ENCODE peak calls at places on chromosomes 16 and 17, in seven cellular contexts. One of them, this sample, is unnamed.

GRCh38 chr16:31452631-31453106 is 6.6 kb upstream of the ARMC5 start:
- DNase-seq in body of pancreas: no peak
- DNase-seq in RPMI8226: no peak
- DNase-seq in stimulated activated CD8-positive, alpha-beta memory T cell treated with anti-CD3 and anti-CD28 coated beads, Interleukin-15, amount 100 ng/mL, for 4 hours: no peak
- DNase-seq in GM18507: no peak
- DNase-seq in GM19239: no peak
- DNase-seq in RCC 7860: peak; percentile 70
- DNase-seq in this sample: peak; percentile 86

GRCh38 chr16:81189100-81189664 is 49.3 kb upstream of the BCO1 start:
- DNase-seq in body of pancreas: peak; percentile 61
- DNase-seq in RPMI8226: no peak
- DNase-seq in stimulated activated CD8-positive, alpha-beta memory T cell treated with anti-CD3 and anti-CD28 coated beads, Interleukin-15, amount 100 ng/mL, for 4 hours: no peak
- DNase-seq in GM18507: no peak
- DNase-seq in GM19239: no peak
- DNase-seq in RCC 7860: no peak
- DNase-seq in this sample: no peak

GRCh38 chr16:75247249-75247648 is 4.2 kb downstream of the BCAR1 start:
- DNase-seq in body of pancreas: no peak
- DNase-seq in RPMI8226: no peak
- DNase-seq in stimulated activated CD8-positive, alpha-beta memory T cell treated with anti-CD3 and anti-CD28 coated beads, Interleukin-15, amount 100 ng/mL, for 4 hours: no peak
- DNase-seq in GM18507: no peak
- DNase-seq in GM19239: no peak
- DNase-seq in RCC 7860: no peak
- DNase-seq in this sample: no peak

GRCh38 chr17:77308768-77309726 is 168.3 kb downstream of the SEC14L1 start:
- DNase-seq in body of pancreas: no peak
- DNase-seq in RPMI8226: no peak
- DNase-seq in stimulated activated CD8-positive, alpha-beta memory T cell treated with anti-CD3 and anti-CD28 coated beads, Interleukin-15, amount 100 ng/mL, for 4 hours: no peak
- DNase-seq in GM18507: no peak
- DNase-seq in GM19239: no peak
- DNase-seq in RCC 7860: peak; percentile 62
- DNase-seq in this sample: peak; percentile 57

GRCh38 chr17:67503184-67503583 is 126.1 kb downstream of the PITPNC1 start:
- DNase-seq in body of pancreas: peak; percentile 75
- DNase-seq in RPMI8226: no peak
- DNase-seq in stimulated activated CD8-positive, alpha-beta memory T cell treated with anti-CD3 and anti-CD28 coated beads, Interleukin-15, amount 100 ng/mL, for 4 hours: no peak
- DNase-seq in GM18507: no peak
- DNase-seq in GM19239: no peak
- DNase-seq in RCC 7860: peak; percentile 76
- DNase-seq in this sample: peak; percentile 93

GRCh38 chr16:27698266-27698665 is 148.3 kb downstream of the KATNIP start:
- DNase-seq in body of pancreas: no peak
- DNase-seq in RPMI8226: peak; percentile 16
- DNase-seq in stimulated activated CD8-positive, alpha-beta memory T cell treated with anti-CD3 and anti-CD28 coated beads, Interleukin-15, amount 100 ng/mL, for 4 hours: no peak
- DNase-seq in GM18507: no peak
- DNase-seq in GM19239: no peak
- DNase-seq in RCC 7860: no peak
- DNase-seq in this sample: no peak

GRCh38 chr17:40480501-40481003 is 20.9 kb downstream of the TNS4 start:
- DNase-seq in body of pancreas: no peak
- DNase-seq in RPMI8226: peak; percentile 72
- DNase-seq in stimulated activated CD8-positive, alpha-beta memory T cell treated with anti-CD3 and anti-CD28 coated beads, Interleukin-15, amount 100 ng/mL, for 4 hours: peak; percentile 65
- DNase-seq in GM18507: peak; percentile 40
- DNase-seq in GM19239: no peak
- DNase-seq in RCC 7860: no peak
- DNase-seq in this sample: no peak

GRCh38 chr17:68718924-68719323 is 117.8 kb upstream of the FAM20A start:
- DNase-seq in body of pancreas: no peak
- DNase-seq in RPMI8226: no peak
- DNase-seq in stimulated activated CD8-positive, alpha-beta memory T cell treated with anti-CD3 and anti-CD28 coated beads, Interleukin-15, amount 100 ng/mL, for 4 hours: no peak
- DNase-seq in GM18507: no peak
- DNase-seq in GM19239: no peak
- DNase-seq in RCC 7860: no peak
- DNase-seq in this sample: no peak

GRCh38 chr16:1933097-1933661 is 9.8 kb downstream of the MSRB1 start:
- DNase-seq in body of pancreas: no peak
- DNase-seq in RPMI8226: no peak
- DNase-seq in stimulated activated CD8-positive, alpha-beta memory T cell treated with anti-CD3 and anti-CD28 coated beads, Interleukin-15, amount 100 ng/mL, for 4 hours: no peak
- DNase-seq in GM18507: no peak
- DNase-seq in GM19239: no peak
- DNase-seq in RCC 7860: no peak
- DNase-seq in this sample: no peak

GRCh38 chr17:48995332-48995870 is 1.8 kb upstream of the IGF2BP1 start:
- DNase-seq in body of pancreas: no peak
- DNase-seq in RPMI8226: no peak
- DNase-seq in stimulated activated CD8-positive, alpha-beta memory T cell treated with anti-CD3 and anti-CD28 coated beads, Interleukin-15, amount 100 ng/mL, for 4 hours: no peak
- DNase-seq in GM18507: no peak
- DNase-seq in GM19239: no peak
- DNase-seq in RCC 7860: no peak
- DNase-seq in this sample: no peak

GRCh38 chr17:57669671-57670529 is 75.2 kb downstream of the CCDC182 start:
- DNase-seq in body of pancreas: no peak
- DNase-seq in RPMI8226: no peak
- DNase-seq in stimulated activated CD8-positive, alpha-beta memory T cell treated with anti-CD3 and anti-CD28 coated beads, Interleukin-15, amount 100 ng/mL, for 4 hours: no peak
- DNase-seq in GM18507: no peak
- DNase-seq in GM19239: no peak
- DNase-seq in RCC 7860: no peak
- DNase-seq in this sample: no peak

GRCh38 chr16:88473666-88474534 is 20.8 kb downstream of the ZFPM1 start:
- DNase-seq in body of pancreas: peak; percentile 81
- DNase-seq in RPMI8226: no peak
- DNase-seq in stimulated activated CD8-positive, alpha-beta memory T cell treated with anti-CD3 and anti-CD28 coated beads, Interleukin-15, amount 100 ng/mL, for 4 hours: no peak
- DNase-seq in GM18507: no peak
- DNase-seq in GM19239: no peak
- DNase-seq in RCC 7860: no peak
- DNase-seq in this sample: no peak

GRCh38 chr17:47230864-47231263 is 21.7 kb downstream of the MYL4 start:
- DNase-seq in body of pancreas: no peak
- DNase-seq in RPMI8226: peak; percentile 35
- DNase-seq in stimulated activated CD8-positive, alpha-beta memory T cell treated with anti-CD3 and anti-CD28 coated beads, Interleukin-15, amount 100 ng/mL, for 4 hours: no peak
- DNase-seq in GM18507: no peak
- DNase-seq in GM19239: no peak
- DNase-seq in RCC 7860: peak; percentile 66
- DNase-seq in this sample: peak; percentile 85

GRCh38 chr17:28613916-28614315 is at the start of gene RSKR:
- DNase-seq in body of pancreas: no peak
- DNase-seq in RPMI8226: no peak
- DNase-seq in stimulated activated CD8-positive, alpha-beta memory T cell treated with anti-CD3 and anti-CD28 coated beads, Interleukin-15, amount 100 ng/mL, for 4 hours: no peak
- DNase-seq in GM18507: no peak
- DNase-seq in GM19239: no peak
- DNase-seq in RCC 7860: no peak
- DNase-seq in this sample: no peak

GRCh38 chr16:85441189-85441889 is 171.8 kb upstream of the GSE1 start:
- DNase-seq in body of pancreas: no peak
- DNase-seq in RPMI8226: peak; percentile 51
- DNase-seq in stimulated activated CD8-positive, alpha-beta memory T cell treated with anti-CD3 and anti-CD28 coated beads, Interleukin-15, amount 100 ng/mL, for 4 hours: no peak
- DNase-seq in GM18507: no peak
- DNase-seq in GM19239: no peak
- DNase-seq in RCC 7860: no peak
- DNase-seq in this sample: no peak

GRCh38 chr17:44556114-44556853 is 1.0 kb upstream of the FZD2 start:
- DNase-seq in body of pancreas: peak; percentile 36
- DNase-seq in RPMI8226: peak; percentile 76
- DNase-seq in stimulated activated CD8-positive, alpha-beta memory T cell treated with anti-CD3 and anti-CD28 coated beads, Interleukin-15, amount 100 ng/mL, for 4 hours: no peak
- DNase-seq in GM18507: no peak
- DNase-seq in GM19239: peak; percentile 68
- DNase-seq in RCC 7860: peak; percentile 22
- DNase-seq in this sample: peak; percentile 45

GRCh38 chr17:78697122-78697845 is 84.8 kb downstream of the CYTH1 start:
- DNase-seq in body of pancreas: no peak
- DNase-seq in RPMI8226: no peak
- DNase-seq in stimulated activated CD8-positive, alpha-beta memory T cell treated with anti-CD3 and anti-CD28 coated beads, Interleukin-15, amount 100 ng/mL, for 4 hours: no peak
- DNase-seq in GM18507: no peak
- DNase-seq in GM19239: no peak
- DNase-seq in RCC 7860: no peak
- DNase-seq in this sample: no peak

GRCh38 chr16:7140899-7141298 is 191.7 kb upstream of the RBFOX1 start:
- DNase-seq in body of pancreas: no peak
- DNase-seq in RPMI8226: no peak
- DNase-seq in stimulated activated CD8-positive, alpha-beta memory T cell treated with anti-CD3 and anti-CD28 coated beads, Interleukin-15, amount 100 ng/mL, for 4 hours: no peak
- DNase-seq in GM18507: no peak
- DNase-seq in GM19239: no peak
- DNase-seq in RCC 7860: no peak
- DNase-seq in this sample: no peak

This sample was measured in kidney tubule cell.